ENCODE peak calls at places on chromosomes 7 and 10, in seven cellular contexts. One of them, this sample, is unnamed.

GRCh38 chr7:151017370-151017952 is 6.8 kb downstream of the ATG9B start:
- DNase-seq in nephron progenitor cell: no peak
- DNase-seq in activated CD4-positive, CD25-positive, alpha-beta regulatory T cell: no peak
- DNase-seq in anterior cingulate cortex: no peak
- DNase-seq in NCI-H82: no peak
- DNase-seq in activated naive CD4-positive, alpha-beta T cell: no peak
- DNase-seq in NCI-H146: no peak
- DNase-seq in this sample: no peak

GRCh38 chr7:98354511-98355249 is 46.2 kb downstream of the BAIAP2L1 start:
- DNase-seq in nephron progenitor cell: no peak
- DNase-seq in activated CD4-positive, CD25-positive, alpha-beta regulatory T cell: no peak
- DNase-seq in NCI-H146: no peak
- DNase-seq in NCI-H82: no peak
- DNase-seq in activated naive CD4-positive, alpha-beta T cell: no peak
- DNase-seq in anterior cingulate cortex: no peak
- DNase-seq in this sample: peak

GRCh38 chr10:34786464-34786863 is 28.6 kb downstream of the PARD3 start:
- DNase-seq in NCI-H82: peak
- DNase-seq in nephron progenitor cell: no peak
- DNase-seq in activated naive CD4-positive, alpha-beta T cell: no peak
- DNase-seq in activated CD4-positive, CD25-positive, alpha-beta regulatory T cell: no peak
- DNase-seq in NCI-H146: no peak
- DNase-seq in anterior cingulate cortex: no peak
- DNase-seq in this sample: no peak

GRCh38 chr7:117021366-117021765 is 68.1 kb downstream of the ST7 start:
- DNase-seq in NCI-H82: no peak
- DNase-seq in anterior cingulate cortex: no peak
- DNase-seq in activated CD4-positive, CD25-positive, alpha-beta regulatory T cell: no peak
- DNase-seq in nephron progenitor cell: no peak
- DNase-seq in NCI-H146: no peak
- DNase-seq in activated naive CD4-positive, alpha-beta T cell: no peak
- DNase-seq in this sample: no peak

GRCh38 chr10:63504145-63504881 is 16.9 kb upstream of the REEP3 start:
- DNase-seq in activated CD4-positive, CD25-positive, alpha-beta regulatory T cell: no peak
- DNase-seq in NCI-H146: no peak
- DNase-seq in activated naive CD4-positive, alpha-beta T cell: no peak
- DNase-seq in NCI-H82: peak
- DNase-seq in anterior cingulate cortex: no peak
- DNase-seq in nephron progenitor cell: no peak
- DNase-seq in this sample: no peak

GRCh38 chr10:91077549-91078017 is 142.9 kb upstream of the PCGF5 start:
- DNase-seq in activated naive CD4-positive, alpha-beta T cell: no peak
- DNase-seq in NCI-H146: peak
- DNase-seq in activated CD4-positive, CD25-positive, alpha-beta regulatory T cell: no peak
- DNase-seq in anterior cingulate cortex: no peak
- DNase-seq in nephron progenitor cell: no peak
- DNase-seq in NCI-H82: peak
- DNase-seq in this sample: peak

GRCh38 chr7:151461942-151462230 is 21.9 kb upstream of the CRYGN start:
- DNase-seq in NCI-H146: peak
- DNase-seq in activated naive CD4-positive, alpha-beta T cell: no peak
- DNase-seq in NCI-H82: no peak
- DNase-seq in nephron progenitor cell: no peak
- DNase-seq in activated CD4-positive, CD25-positive, alpha-beta regulatory T cell: no peak
- DNase-seq in anterior cingulate cortex: no peak
- DNase-seq in this sample: no peak

GRCh38 chr7:123635551-123636359 is 19.9 kb upstream of the LMOD2 start:
- DNase-seq in NCI-H146: peak
- DNase-seq in anterior cingulate cortex: no peak
- DNase-seq in NCI-H82: peak
- DNase-seq in activated CD4-positive, CD25-positive, alpha-beta regulatory T cell: no peak
- DNase-seq in nephron progenitor cell: no peak
- DNase-seq in activated naive CD4-positive, alpha-beta T cell: no peak
- DNase-seq in this sample: no peak

GRCh38 chr10:118106426-118106825 is 59.7 kb upstream of the RAB11FIP2 start:
- DNase-seq in NCI-H82: peak
- DNase-seq in anterior cingulate cortex: no peak
- DNase-seq in activated CD4-positive, CD25-positive, alpha-beta regulatory T cell: no peak
- DNase-seq in nephron progenitor cell: no peak
- DNase-seq in NCI-H146: no peak
- DNase-seq in activated naive CD4-positive, alpha-beta T cell: no peak
- DNase-seq in this sample: no peak

GRCh38 chr7:104923010-104923421 is 91.0 kb upstream of the KMT2E start:
- DNase-seq in NCI-H82: peak
- DNase-seq in activated CD4-positive, CD25-positive, alpha-beta regulatory T cell: peak
- DNase-seq in nephron progenitor cell: peak
- DNase-seq in anterior cingulate cortex: no peak
- DNase-seq in activated naive CD4-positive, alpha-beta T cell: peak
- DNase-seq in NCI-H146: peak
- DNase-seq in this sample: peak

GRCh38 chr10:66378117-66378876 is 547.5 kb upstream of the LRRTM3 start:
- DNase-seq in NCI-H82: no peak
- DNase-seq in anterior cingulate cortex: no peak
- DNase-seq in NCI-H146: no peak
- DNase-seq in nephron progenitor cell: no peak
- DNase-seq in activated naive CD4-positive, alpha-beta T cell: no peak
- DNase-seq in activated CD4-positive, CD25-positive, alpha-beta regulatory T cell: no peak
- DNase-seq in this sample: no peak

GRCh38 chr7:53811555-53812079 is 730.6 kb upstream of the VSTM2A start:
- DNase-seq in activated CD4-positive, CD25-positive, alpha-beta regulatory T cell: no peak
- DNase-seq in nephron progenitor cell: no peak
- DNase-seq in NCI-H82: no peak
- DNase-seq in activated naive CD4-positive, alpha-beta T cell: no peak
- DNase-seq in NCI-H146: peak
- DNase-seq in anterior cingulate cortex: no peak
- DNase-seq in this sample: peak

GRCh38 chr7:107933386-107934013 is 42.5 kb downstream of the DLD start:
- DNase-seq in activated CD4-positive, CD25-positive, alpha-beta regulatory T cell: no peak
- DNase-seq in anterior cingulate cortex: no peak
- DNase-seq in NCI-H146: no peak
- DNase-seq in nephron progenitor cell: no peak
- DNase-seq in NCI-H82: no peak
- DNase-seq in activated naive CD4-positive, alpha-beta T cell: no peak
- DNase-seq in this sample: no peak